ENCODE peak calls at places on chromosomes 16 and 17, in five cellular contexts. One of them, this sample, is unnamed.

GRCh38 chr17:7242717-7243576 is 698 bp upstream of the GABARAP start:
- ATAC-seq in HCT116: peak
- ATAC-seq in heart left ventricle: peak
- ATAC-seq in pancreas: peak
- ATAC-seq in aorta: peak
- ATAC-seq in this sample: peak

GRCh38 chr17:67619555-67619954 is 98.2 kb upstream of the NOL11 start:
- ATAC-seq in pancreas: no peak
- ATAC-seq in aorta: no peak
- ATAC-seq in heart left ventricle: no peak
- ATAC-seq in HCT116: no peak
- ATAC-seq in this sample: no peak

GRCh38 chr17:65312718-65313382 is 175.7 kb downstream of the RGS9 start:
- ATAC-seq in HCT116: no peak
- ATAC-seq in heart left ventricle: no peak
- ATAC-seq in pancreas: no peak
- ATAC-seq in aorta: no peak
- ATAC-seq in this sample: no peak

GRCh38 chr17:17122781-17123483 is 80.7 kb downstream of the MPRIP start:
- ATAC-seq in HCT116: no peak
- ATAC-seq in aorta: no peak
- ATAC-seq in heart left ventricle: no peak
- ATAC-seq in pancreas: no peak
- ATAC-seq in this sample: no peak

GRCh38 chr16:56675685-56676210 is 6.1 kb downstream of the MT1H start:
- ATAC-seq in heart left ventricle: peak
- ATAC-seq in HCT116: no peak
- ATAC-seq in aorta: peak
- ATAC-seq in pancreas: no peak
- ATAC-seq in this sample: no peak

GRCh38 chr17:29433551-29433950 is 43.4 kb downstream of the TAOK1 start:
- ATAC-seq in pancreas: no peak
- ATAC-seq in heart left ventricle: peak
- ATAC-seq in aorta: no peak
- ATAC-seq in HCT116: no peak
- ATAC-seq in this sample: no peak

GRCh38 chr16:14088155-14088753 is 17.1 kb downstream of the MRTFB start:
- ATAC-seq in pancreas: no peak
- ATAC-seq in aorta: peak
- ATAC-seq in heart left ventricle: peak
- ATAC-seq in HCT116: no peak
- ATAC-seq in this sample: peak

GRCh38 chr17:50908860-50909764 is 43.0 kb upstream of the TOB1 start:
- ATAC-seq in aorta: no peak
- ATAC-seq in HCT116: peak
- ATAC-seq in heart left ventricle: peak
- ATAC-seq in pancreas: peak
- ATAC-seq in this sample: peak

GRCh38 chr16:65409505-65409904 is 287.6 kb upstream of the CDH11 start:
- ATAC-seq in pancreas: no peak
- ATAC-seq in aorta: no peak
- ATAC-seq in HCT116: no peak
- ATAC-seq in heart left ventricle: no peak
- ATAC-seq in this sample: no peak

GRCh38 chr17:78707016-78707415 is 75.1 kb downstream of the CYTH1 start:
- ATAC-seq in pancreas: no peak
- ATAC-seq in aorta: no peak
- ATAC-seq in HCT116: no peak
- ATAC-seq in heart left ventricle: no peak
- ATAC-seq in this sample: no peak

GRCh38 chr17:44757045-44757917 is 1.5 kb upstream of the ADAM11 start:
- ATAC-seq in aorta: no peak
- ATAC-seq in HCT116: no peak
- ATAC-seq in heart left ventricle: peak
- ATAC-seq in pancreas: no peak
- ATAC-seq in this sample: no peak

GRCh38 chr17:16013943-16014407 is 14.4 kb downstream of the TTC19 start:
- ATAC-seq in pancreas: peak
- ATAC-seq in aorta: no peak
- ATAC-seq in heart left ventricle: peak
- ATAC-seq in HCT116: peak
- ATAC-seq in this sample: peak

GRCh38 chr17:1592751-1593629 is 30.4 kb upstream of the PITPNA start:
- ATAC-seq in HCT116: no peak
- ATAC-seq in heart left ventricle: no peak
- ATAC-seq in aorta: no peak
- ATAC-seq in pancreas: no peak
- ATAC-seq in this sample: peak

GRCh38 chr16:13767215-13767614 is 152.7 kb upstream of the ERCC4 start:
- ATAC-seq in aorta: no peak
- ATAC-seq in HCT116: no peak
- ATAC-seq in heart left ventricle: no peak
- ATAC-seq in pancreas: no peak
- ATAC-seq in this sample: no peak

GRCh38 chr17:32494621-32495346 is 8.0 kb downstream of the CDK5R1 start:
- ATAC-seq in aorta: no peak
- ATAC-seq in heart left ventricle: no peak
- ATAC-seq in HCT116: no peak
- ATAC-seq in pancreas: no peak
- ATAC-seq in this sample: no peak

GRCh38 chr17:18987230-18987610 is 17.3 kb downstream of the FAM83G start:
- ATAC-seq in pancreas: no peak
- ATAC-seq in aorta: no peak
- ATAC-seq in heart left ventricle: no peak
- ATAC-seq in HCT116: no peak
- ATAC-seq in this sample: no peak

GRCh38 chr17:30506423-30506822 is 29.2 kb downstream of the GOSR1 start:
- ATAC-seq in aorta: no peak
- ATAC-seq in heart left ventricle: no peak
- ATAC-seq in pancreas: no peak
- ATAC-seq in HCT116: no peak
- ATAC-seq in this sample: no peak

GRCh38 chr16:35391328-35391727 is 1931.9 kb downstream of the TP53TG3F start:
- ATAC-seq in aorta: no peak
- ATAC-seq in pancreas: no peak
- ATAC-seq in HCT116: no peak
- ATAC-seq in heart left ventricle: no peak
- ATAC-seq in this sample: peak

GRCh38 chr16:88628512-88628974 is 9.8 kb upstream of the IL17C start:
- ATAC-seq in heart left ventricle: peak
- ATAC-seq in aorta: no peak
- ATAC-seq in HCT116: peak
- ATAC-seq in pancreas: no peak
- ATAC-seq in this sample: no peak

GRCh38 chr17:3972931-3973330 is 8.7 kb upstream of the ATP2A3 start:
- ATAC-seq in aorta: no peak
- ATAC-seq in heart left ventricle: no peak
- ATAC-seq in HCT116: no peak
- ATAC-seq in pancreas: no peak
- ATAC-seq in this sample: no peak

GRCh38 chr16:4324871-4325740 is 9.2 kb downstream of the GLIS2 start:
- ATAC-seq in pancreas: no peak
- ATAC-seq in aorta: no peak
- ATAC-seq in heart left ventricle: no peak
- ATAC-seq in HCT116: no peak
- ATAC-seq in this sample: no peak

GRCh38 chr16:48524348-48525200 is 85.4 kb downstream of the N4BP1 start:
- ATAC-seq in pancreas: no peak
- ATAC-seq in heart left ventricle: no peak
- ATAC-seq in aorta: no peak
- ATAC-seq in HCT116: peak
- ATAC-seq in this sample: peak

GRCh38 chr16:25372716-25373115 is 115.1 kb upstream of the ZKSCAN2 start:
- ATAC-seq in aorta: no peak
- ATAC-seq in heart left ventricle: no peak
- ATAC-seq in HCT116: no peak
- ATAC-seq in pancreas: no peak
- ATAC-seq in this sample: no peak

GRCh38 chr17:55641559-55642160 is 81.0 kb downstream of the TMEM100 start:
- ATAC-seq in HCT116: peak
- ATAC-seq in aorta: peak
- ATAC-seq in pancreas: no peak
- ATAC-seq in heart left ventricle: peak
- ATAC-seq in this sample: no peak

GRCh38 chr17:17703608-17703919 is 22.3 kb downstream of the RAI1 start:
- ATAC-seq in HCT116: no peak
- ATAC-seq in aorta: no peak
- ATAC-seq in heart left ventricle: no peak
- ATAC-seq in pancreas: no peak
- ATAC-seq in this sample: no peak